ENCODE peak calls at places on chromosomes 4 and X, in four cellular contexts. B, R, L and J are unnamed samples.

GRCh38 chr4:56158483-56158882 is 209.7 kb downstream of the CEP135 start:
- DNase-seq in B (no peak), R (no peak), L (no peak), J (no peak)

GRCh38 chr4:55549888-55550287 is 3.2 kb upstream of the CLOCK start:
- DNase-seq in B (no peak), R (no peak), L (no peak), J (no peak)

GRCh38 chr4:163748474-163748873 is 254.0 kb downstream of the TMA16 start:
- DNase-seq in B (no peak), R (no peak), L (no peak), J (peak)

GRCh38 chr4:67928547-67928946 is 34.7 kb downstream of the TMPRSS11A start:
- DNase-seq in B (no peak), R (peak), L (no peak), J (no peak)

GRCh38 chr4:23033796-23034195 is 341.1 kb downstream of the GBA3 start:
- DNase-seq in B (no peak), R (no peak), L (no peak), J (no peak)

GRCh38 chr4:166259081-166259480 is 386.0 kb downstream of the TLL1 start:
- DNase-seq in B (no peak), R (no peak), L (no peak), J (no peak)

GRCh38 chr4:163367651-163368050 is 24.0 kb downstream of the NPY5R start:
- DNase-seq in B (no peak), R (no peak), L (no peak), J (no peak)

GRCh38 chrX:20742106-20742505 is 475.4 kb upstream of the RPS6KA3 start:
- DNase-seq in B (no peak), R (no peak), L (no peak), J (no peak)

GRCh38 chr4:125991398-125991797 is 676.6 kb downstream of the FAT4 start:
- DNase-seq in B (no peak), R (no peak), L (no peak), J (no peak)

GRCh38 chrX:129593137-129593536 is 53.1 kb downstream of the OCRL start:
- DNase-seq in B (no peak), R (peak), L (no peak), J (peak)

GRCh38 chrX:110678591-110678990 is 117.0 kb downstream of the CHRDL1 start:
- DNase-seq in B (no peak), R (no peak), L (no peak), J (no peak)

GRCh38 chr4:85591361-85592098 is 116.6 kb downstream of the ARHGAP24 start:
- DNase-seq in B (no peak), R (no peak), L (no peak), J (no peak)

GRCh38 chr4:55079451-55080173 is 45.8 kb downstream of the KDR start:
- DNase-seq in B (no peak), R (no peak), L (no peak), J (no peak)

DNA sequence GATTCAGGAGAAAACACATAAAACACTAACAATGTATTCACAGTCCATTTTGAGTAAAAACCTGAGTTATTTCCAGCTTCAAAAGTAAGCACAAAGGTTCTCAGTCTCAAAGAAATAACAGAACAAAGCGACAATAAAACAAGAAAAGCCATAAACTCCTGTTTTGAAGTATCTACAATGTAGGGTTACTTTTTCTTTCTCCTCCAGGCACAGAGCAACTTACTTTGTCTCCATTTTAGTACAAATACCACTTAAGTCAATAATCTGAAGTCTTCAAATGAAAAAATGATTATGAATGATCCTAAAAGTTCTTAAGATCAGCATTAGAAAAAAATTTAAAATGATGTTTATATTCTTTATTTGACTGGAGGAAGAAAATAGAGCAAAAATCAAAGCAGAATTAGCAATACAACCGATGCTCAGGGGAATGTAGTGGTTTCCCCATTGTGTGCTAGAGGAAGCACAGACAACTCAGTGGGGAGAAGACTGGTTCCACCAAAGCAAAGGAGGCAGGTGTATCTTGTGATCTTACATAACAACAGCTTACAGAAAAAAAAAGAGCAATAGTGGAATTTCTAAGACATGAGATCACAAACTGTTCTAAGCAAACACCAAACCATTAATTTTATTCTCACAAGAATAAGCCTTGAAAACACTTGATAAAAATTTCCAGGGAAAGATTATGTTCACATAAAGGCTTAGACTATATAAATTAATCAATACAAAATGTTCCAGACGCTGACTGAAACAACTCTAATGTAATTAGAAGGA is 35.1 kb downstream of the EPHA5 start:
- DNase-seq in B (no peak), R (no peak), L (no peak), J (no peak)
- TF ChIP-seq HMGXB4 in B (no peak), R (no peak), L (no peak), J (no peak)

GRCh38 chrX:11944486-11944885 is 186.4 kb downstream of the MSL3 start:
- DNase-seq in B (peak), R (peak), L (no peak), J (peak)
- TF ChIP-seq HMGXB4 in B (no peak), R (no peak), L (no peak), J (no peak)

DNA sequence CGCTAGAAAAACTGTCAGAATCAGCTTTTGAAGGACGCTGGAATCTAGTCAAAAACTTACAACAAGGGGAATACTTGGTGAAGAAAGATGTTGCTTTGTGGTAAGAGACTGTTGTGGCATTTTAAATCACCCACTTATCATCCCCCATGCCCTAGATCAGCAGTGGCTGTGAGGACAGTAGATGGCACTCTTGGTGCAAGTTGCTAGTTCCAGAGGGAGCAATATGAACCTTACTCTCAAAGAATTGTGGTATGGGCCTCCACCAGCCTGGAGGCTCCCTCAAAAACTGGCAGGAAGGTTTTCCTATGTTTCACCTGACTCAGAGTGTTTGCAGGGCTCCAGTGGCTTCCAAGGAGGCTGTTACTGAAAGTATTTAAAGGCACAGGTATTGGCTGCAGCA is 37.7 kb upstream of the SLC16A2 start:
- DNase-seq in B (peak), R (peak), L (peak), J (peak)
- TF ChIP-seq HMGXB4 in B (no peak), R (no peak), L (no peak), J (no peak)

GRCh38 chrX:24491741-24492140 is 26.7 kb downstream of the PDK3 start:
- DNase-seq in B (no peak), R (no peak), L (peak), J (no peak)
- TF ChIP-seq HMGXB4 in B (no peak), R (no peak), L (no peak), J (no peak)

DNA sequence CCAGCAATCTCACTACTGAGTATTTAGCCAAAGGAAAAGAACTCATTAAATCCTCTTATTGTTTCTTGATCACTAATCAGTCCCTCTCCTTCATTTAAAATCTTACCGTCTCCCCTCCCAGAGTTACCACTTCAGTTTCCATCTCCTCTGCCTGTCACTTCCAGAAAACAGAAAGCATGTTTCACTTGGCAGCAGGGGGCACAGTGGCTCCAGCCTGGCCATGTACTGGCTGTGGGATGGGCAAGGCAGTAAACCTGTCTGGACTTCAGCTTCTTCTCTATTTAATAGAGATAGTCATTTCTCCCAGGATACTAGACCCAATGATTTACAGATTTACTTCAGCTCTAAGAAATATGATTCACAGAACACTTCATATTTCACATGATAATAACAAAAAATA is 63.2 kb downstream of the CD40LG start:
- DNase-seq in B (peak), R (peak), L (no peak), J (peak)
- TF ChIP-seq HMGXB4 in B (no peak), R (no peak), L (no peak), J (no peak)

DNA sequence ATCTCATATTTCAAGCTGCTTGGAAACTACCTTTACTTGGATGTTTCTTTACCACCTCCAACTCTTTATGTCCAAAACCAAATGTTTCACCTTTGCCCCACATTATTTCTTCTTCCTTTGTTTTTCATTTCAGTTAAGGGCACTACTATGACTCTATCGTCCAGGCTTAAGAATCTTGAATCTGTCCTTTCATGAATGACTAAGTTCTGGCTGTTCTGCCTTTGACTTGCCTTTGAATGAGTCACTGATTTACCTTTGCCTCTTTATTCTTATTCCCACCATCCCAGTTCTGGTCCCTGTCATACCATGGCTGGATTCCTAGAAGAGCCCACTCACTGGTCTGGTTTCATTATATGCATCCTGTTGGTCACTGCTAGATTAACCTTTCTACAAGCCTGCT is 30.6 kb upstream of the PLAC1 start:
- DNase-seq in B (no peak), R (no peak), L (no peak), J (peak)
- TF ChIP-seq HMGXB4 in B (no peak), R (no peak), L (no peak), J (no peak)

GRCh38 chr4:176784816-176785215 is 7.9 kb downstream of the VEGFC start:
- DNase-seq in B (no peak), R (no peak), L (no peak), J (no peak)

GRCh38 chr4:176788971-176789370 is 3.8 kb downstream of the VEGFC start:
- DNase-seq in B (no peak), R (no peak), L (no peak), J (no peak)

GRCh38 chr4:176790398-176790797 is 2.3 kb downstream of the VEGFC start:
- DNase-seq in B (no peak), R (no peak), L (no peak), J (no peak)

GRCh38 chr4:176789955-176790354 is 2.8 kb downstream of the VEGFC start:
- DNase-seq in B (no peak), R (peak), L (peak), J (peak)

GRCh38 chr4:176788248-176788647 is 4.5 kb downstream of the VEGFC start:
- DNase-seq in B (no peak), R (no peak), L (no peak), J (no peak)
- TF ChIP-seq HMGXB4 in B (no peak), R (no peak), L (no peak), J (no peak)

GRCh38 chr4:189136462-189136861 is 804.2 kb upstream of the FRG1 start:
- DNase-seq in B (no peak), R (no peak), L (no peak), J (no peak)
- TF ChIP-seq HMGXB4 in B (no peak), R (no peak), L (no peak), J (no peak)

GRCh38 chrX:151753313-151754041 is 18.9 kb downstream of the CNGA2 start:
- DNase-seq in B (peak), R (peak), L (peak), J (peak)
- TF ChIP-seq HMGXB4 in B (no peak), R (no peak), L (no peak), J (no peak)